ENCODE peak calls at places on chromosome 9, in four cellular contexts. Z is mucosa of gallbladder; E is stimulated activated CD4-positive, alpha-beta T cell treated with anti-CD3 and anti-CD28 coated beads, Interleukin-12 subunit alpha, Interleukin-12 subunit beta, amount 100 ng/mL, for 4 hours; S is OCI-M1. N is an unnamed sample.

GRCh38 chr9:129962889-129963703 is 79.9 kb downstream of the FNBP1 start:
- DNase-seq in E (peak), S (peak), Z (peak), N (no peak)

GRCh38 chr9:133730994-133731715 is 7.0 kb downstream of the SARDH start:
- DNase-seq in E (no peak), S (no peak), Z (no peak), N (no peak)

GRCh38 chr9:84070590-84070989 is 90.0 kb downstream of the RMI1 start:
- DNase-seq in S (peak), Z (no peak), E (no peak), N (no peak)

GRCh38 chr9:92438900-92439526 is 14.7 kb upstream of the OMD start:
- DNase-seq in E (no peak), Z (no peak), S (peak), N (no peak)

GRCh38 chr9:107158321-107158720 is 124.8 kb upstream of the RAD23B start:
- DNase-seq in E (no peak), Z (no peak), S (no peak), N (peak)

GRCh38 chr9:84456526-84456925 is 116.0 kb upstream of the SLC28A3 start:
- DNase-seq in S (no peak), E (no peak), Z (no peak), N (no peak)

GRCh38 chr9:129407905-129408452 is 212.9 kb downstream of the C9orf50 start:
- DNase-seq in S (no peak), E (no peak), Z (no peak), N (no peak)

GRCh38 chr9:89483592-89484474 is 14.1 kb downstream of the SEMA4D start:
- DNase-seq in E (peak), Z (no peak), S (peak), N (no peak)

GRCh38 chr9:110950041-110950645 is 88.1 kb downstream of the LPAR1 start:
- DNase-seq in Z (no peak), S (no peak), E (no peak), N (no peak)

GRCh38 chr9:132472199-132472598 is 62.2 kb downstream of the CFAP77 start:
- DNase-seq in E (no peak), Z (no peak), S (no peak), N (no peak)

GRCh38 chr9:123658792-123659191 is 271.1 kb downstream of the DENND1A start:
- DNase-seq in E (no peak), S (peak), Z (no peak), N (no peak)

GRCh38 chr9:95325221-95325620 is 7.7 kb upstream of the FANCC start:
- DNase-seq in E (no peak), S (no peak), Z (no peak), N (no peak)

GRCh38 chr9:15220658-15221310 is 86.2 kb downstream of the TTC39B start:
- DNase-seq in Z (no peak), S (no peak), E (no peak), N (no peak)

GRCh38 chr9:112532427-112532826 is 45.8 kb downstream of the KIAA1958 start:
- DNase-seq in S (peak), E (no peak), Z (peak), N (no peak)